ENCODE peak calls at places on chromosomes 4 and X, in six cellular contexts. One of them, this sample, is unnamed.
A peak's percentile ranks its signal among the peaks of the same experiment; 100 is the strongest.

GRCh38 chr4:41539711-41540110 is 1.8 kb downstream of the LIMCH1 start:
- DNase-seq in stomach: no peak
- DNase-seq in left ventricle myocardium inferior: no peak
- DNase-seq in K562: no peak
- DNase-seq in A549: no peak
- DNase-seq in Panc1: no peak
- DNase-seq in this sample: no peak

GRCh38 chr4:144565558-144566195 is 80.3 kb upstream of the HHIP start:
- DNase-seq in stomach: no peak
- DNase-seq in left ventricle myocardium inferior: no peak
- DNase-seq in K562: no peak
- DNase-seq in A549: no peak
- DNase-seq in Panc1: no peak
- DNase-seq in this sample: no peak

GRCh38 chrX:148632444-148632843 is 132.0 kb downstream of the AFF2 start:
- DNase-seq in stomach: no peak
- DNase-seq in left ventricle myocardium inferior: no peak
- DNase-seq in K562: no peak
- DNase-seq in A549: no peak
- DNase-seq in Panc1: no peak
- DNase-seq in this sample: no peak

GRCh38 chr4:100569196-100569595 is 51.4 kb upstream of the EMCN start:
- DNase-seq in stomach: no peak
- DNase-seq in left ventricle myocardium inferior: no peak
- DNase-seq in K562: no peak
- DNase-seq in A549: no peak
- DNase-seq in Panc1: no peak
- DNase-seq in this sample: no peak

GRCh38 chr4:121951570-121952110 is at the start of gene TRPC3:
- DNase-seq in stomach: peak; percentile 27
- DNase-seq in left ventricle myocardium inferior: peak; percentile 23
- DNase-seq in K562: peak; percentile 43
- DNase-seq in A549: no peak
- DNase-seq in Panc1: no peak
- DNase-seq in this sample: peak; percentile 41

GRCh38 chrX:119622356-119623232 is 16.4 kb upstream of the NKRF start:
- DNase-seq in stomach: peak; percentile 50
- DNase-seq in left ventricle myocardium inferior: peak; percentile 37
- DNase-seq in K562: no peak
- DNase-seq in A549: no peak
- DNase-seq in Panc1: no peak
- DNase-seq in this sample: no peak

GRCh38 chr4:187598246-187598645 is 397.3 kb upstream of the ZFP42 start:
- DNase-seq in stomach: no peak
- DNase-seq in left ventricle myocardium inferior: no peak
- DNase-seq in K562: no peak
- DNase-seq in A549: no peak
- DNase-seq in Panc1: no peak
- DNase-seq in this sample: no peak

GRCh38 chrX:11100281-11101035 is 10.7 kb upstream of the HCCS start:
- DNase-seq in stomach: peak; percentile 34
- DNase-seq in left ventricle myocardium inferior: no peak
- DNase-seq in K562: no peak
- DNase-seq in A549: peak; percentile 36
- DNase-seq in Panc1: no peak
- DNase-seq in this sample: peak; percentile 23

GRCh38 chr4:189129044-189129443 is 811.6 kb upstream of the FRG1 start:
- DNase-seq in stomach: no peak
- DNase-seq in left ventricle myocardium inferior: no peak
- DNase-seq in K562: no peak
- DNase-seq in A549: no peak
- DNase-seq in Panc1: no peak
- DNase-seq in this sample: no peak

GRCh38 chr4:48047421-48047844 is 30.9 kb downstream of the NIPAL1 start:
- DNase-seq in stomach: peak; percentile 34
- DNase-seq in left ventricle myocardium inferior: no peak
- DNase-seq in K562: no peak
- DNase-seq in A549: no peak
- DNase-seq in Panc1: no peak
- DNase-seq in this sample: no peak

GRCh38 chrX:2894885-2895292 is 34.2 kb downstream of the ARSD start:
- DNase-seq in stomach: peak; percentile 85
- DNase-seq in left ventricle myocardium inferior: no peak
- DNase-seq in K562: no peak
- DNase-seq in A549: no peak
- DNase-seq in Panc1: no peak
- DNase-seq in this sample: peak; percentile 74

GRCh38 chrX:2901367-2902036 is 27.6 kb downstream of the ARSD start:
- DNase-seq in stomach: no peak
- DNase-seq in left ventricle myocardium inferior: no peak
- DNase-seq in K562: no peak
- DNase-seq in A549: no peak
- DNase-seq in Panc1: no peak
- DNase-seq in this sample: no peak

GRCh38 chrX:2892816-2893215 is 36.3 kb downstream of the ARSD start:
- DNase-seq in stomach: no peak
- DNase-seq in left ventricle myocardium inferior: no peak
- DNase-seq in K562: no peak
- DNase-seq in A549: no peak
- DNase-seq in Panc1: no peak
- DNase-seq in this sample: no peak

GRCh38 chrX:2898861-2899512 is 30.2 kb downstream of the ARSD start:
- DNase-seq in stomach: peak; percentile 68
- DNase-seq in left ventricle myocardium inferior: no peak
- DNase-seq in K562: no peak
- DNase-seq in A549: no peak
- DNase-seq in Panc1: no peak
- DNase-seq in this sample: no peak

GRCh38 chrX:2897311-2897689 is 31.8 kb downstream of the ARSD start:
- DNase-seq in stomach: peak; percentile 52
- DNase-seq in left ventricle myocardium inferior: no peak
- DNase-seq in K562: no peak
- DNase-seq in A549: no peak
- DNase-seq in Panc1: no peak
- DNase-seq in this sample: no peak
- H3K4me1 ChIP-seq in stomach: peaks cover 51% of the 10 kb centered on the region
- H3K4me1 ChIP-seq in left ventricle myocardium inferior: no peaks in the 10 kb centered on the region
- H3K4me1 ChIP-seq in K562: peaks cover 21% of the 10 kb centered on the region
- H3K4me1 ChIP-seq in A549: peaks cover 40% of the 10 kb centered on the region
- H3K4me1 ChIP-seq in Panc1: no peaks in the 10 kb centered on the region
- H3K4me1 ChIP-seq in this sample: no peaks in the 10 kb centered on the region

GRCh38 chr4:54146139-54146538 is 46.2 kb downstream of the GSX2 start:
- DNase-seq in stomach: no peak
- DNase-seq in left ventricle myocardium inferior: no peak
- DNase-seq in K562: no peak
- DNase-seq in A549: no peak
- DNase-seq in Panc1: no peak
- DNase-seq in this sample: no peak
- TF ChIP-seq CTCF in stomach: no peak
- TF ChIP-seq CTCF in left ventricle myocardium inferior: no peak
- TF ChIP-seq CTCF in K562: no peak
- TF ChIP-seq CTCF in A549: no peak
- TF ChIP-seq CTCF in Panc1: no peak
- TF ChIP-seq CTCF in this sample: no peak

GRCh38 chr4:39756159-39756558 is 58.2 kb downstream of the UBE2K start:
- DNase-seq in stomach: no peak
- DNase-seq in left ventricle myocardium inferior: no peak
- DNase-seq in K562: no peak
- DNase-seq in A549: no peak
- DNase-seq in Panc1: no peak
- DNase-seq in this sample: no peak
- H3K4me3 ChIP-seq in stomach: no peak overlapping the region
- H3K4me3 ChIP-seq in left ventricle myocardium inferior: no peak overlapping the region
- H3K4me3 ChIP-seq in K562: no peak overlapping the region
- H3K4me3 ChIP-seq in A549: no peak overlapping the region
- H3K4me3 ChIP-seq in Panc1: no peak overlapping the region
- H3K4me3 ChIP-seq in this sample: no peak overlapping the region

GRCh38 chrX:41095174-41095573 is 9.9 kb downstream of the USP9X start:
- DNase-seq in stomach: no peak
- DNase-seq in left ventricle myocardium inferior: no peak
- DNase-seq in K562: no peak
- DNase-seq in A549: no peak
- DNase-seq in Panc1: no peak
- DNase-seq in this sample: no peak
- H3K4me1 ChIP-seq in stomach: peaks cover 35% of the 10 kb centered on the region
- H3K4me1 ChIP-seq in left ventricle myocardium inferior: peaks cover 78% of the 10 kb centered on the region
- H3K4me1 ChIP-seq in K562: peaks cover 14% of the 10 kb centered on the region
- H3K4me1 ChIP-seq in A549: peaks cover 61% of the 10 kb centered on the region
- H3K4me1 ChIP-seq in Panc1: peaks cover 13% of the 10 kb centered on the region
- H3K4me1 ChIP-seq in this sample: peaks cover 4% of the 10 kb centered on the region

GRCh38 chrX:113929004-113929403 is 654.9 kb upstream of the HTR2C start:
- DNase-seq in stomach: peak; percentile 35
- DNase-seq in left ventricle myocardium inferior: no peak
- DNase-seq in K562: peak; percentile 7
- DNase-seq in A549: peak; percentile 3
- DNase-seq in Panc1: peak; percentile 22
- DNase-seq in this sample: peak; percentile 61
- TF ChIP-seq CTCF in stomach: no peak
- TF ChIP-seq CTCF in left ventricle myocardium inferior: peak; percentile 9
- TF ChIP-seq CTCF in K562: peak; percentile 60
- TF ChIP-seq CTCF in A549: peak; percentile 48
- TF ChIP-seq CTCF in Panc1: peak; percentile 69
- TF ChIP-seq CTCF in this sample: peak; percentile 82

DNA sequence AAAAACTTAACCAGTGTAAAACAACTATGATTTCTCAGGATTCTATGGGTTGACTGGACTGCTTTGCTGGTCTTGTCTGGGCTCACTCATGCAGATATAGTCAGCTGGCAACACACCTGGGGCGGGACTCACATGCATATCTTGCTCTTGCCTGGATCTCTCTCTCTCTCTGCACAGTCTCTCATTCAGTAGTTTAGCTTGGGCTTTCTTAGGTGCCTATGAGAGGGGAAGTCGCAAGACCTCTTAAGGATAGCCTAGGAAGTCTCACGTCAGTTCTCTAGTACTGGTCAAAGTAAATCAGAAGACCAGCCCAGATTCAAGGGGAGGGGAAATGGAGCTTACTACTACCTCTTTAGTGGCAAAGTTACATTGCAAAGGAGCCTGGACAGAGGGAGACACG is 2.0 kb downstream of the COPS4 start:
- DNase-seq in stomach: no peak
- DNase-seq in left ventricle myocardium inferior: no peak
- DNase-seq in K562: no peak
- DNase-seq in A549: no peak
- DNase-seq in Panc1: no peak
- DNase-seq in this sample: no peak
- H3K4me3 ChIP-seq in stomach: no peak overlapping the region
- H3K4me3 ChIP-seq in left ventricle myocardium inferior: no peak overlapping the region
- H3K4me3 ChIP-seq in K562: peak overlapping the region; percentile 56
- H3K4me3 ChIP-seq in A549: no peak overlapping the region
- H3K4me3 ChIP-seq in Panc1: peak overlapping the region; percentile 86
- H3K4me3 ChIP-seq in this sample: no peak overlapping the region

GRCh38 chr4:2267320-2267811 is 5.5 kb upstream of the MXD4 start:
- DNase-seq in stomach: no peak
- DNase-seq in left ventricle myocardium inferior: no peak
- DNase-seq in K562: peak; percentile 79
- DNase-seq in A549: no peak
- DNase-seq in Panc1: no peak
- DNase-seq in this sample: no peak

GRCh38 chr4:2266821-2267220 is 4.9 kb upstream of the MXD4 start:
- DNase-seq in stomach: no peak
- DNase-seq in left ventricle myocardium inferior: no peak
- DNase-seq in K562: no peak
- DNase-seq in A549: no peak
- DNase-seq in Panc1: no peak
- DNase-seq in this sample: no peak

GRCh38 chr4:2264481-2265041 is 2.7 kb upstream of the MXD4 start:
- DNase-seq in stomach: no peak
- DNase-seq in left ventricle myocardium inferior: no peak
- DNase-seq in K562: no peak
- DNase-seq in A549: no peak
- DNase-seq in Panc1: no peak
- DNase-seq in this sample: peak; percentile 4

GRCh38 chr4:2265113-2266110 is 3.5 kb upstream of the MXD4 start:
- DNase-seq in stomach: no peak
- DNase-seq in left ventricle myocardium inferior: no peak
- DNase-seq in K562: no peak
- DNase-seq in A549: no peak
- DNase-seq in Panc1: no peak
- DNase-seq in this sample: no peak

GRCh38 chr4:2266181-2266580 is 4.3 kb upstream of the MXD4 start:
- DNase-seq in stomach: peak; percentile 51
- DNase-seq in left ventricle myocardium inferior: peak; percentile 85
- DNase-seq in K562: no peak
- DNase-seq in A549: no peak
- DNase-seq in Panc1: no peak
- DNase-seq in this sample: no peak
- H3K4me1 ChIP-seq in stomach: peaks cover 31% of the 10 kb centered on the region
- H3K4me1 ChIP-seq in left ventricle myocardium inferior: peaks cover 69% of the 10 kb centered on the region
- H3K4me1 ChIP-seq in K562: peaks cover 15% of the 10 kb centered on the region
- H3K4me1 ChIP-seq in A549: no peaks in the 10 kb centered on the region
- H3K4me1 ChIP-seq in Panc1: peaks cover 5% of the 10 kb centered on the region
- H3K4me1 ChIP-seq in this sample: peaks cover 8% of the 10 kb centered on the region

DNA sequence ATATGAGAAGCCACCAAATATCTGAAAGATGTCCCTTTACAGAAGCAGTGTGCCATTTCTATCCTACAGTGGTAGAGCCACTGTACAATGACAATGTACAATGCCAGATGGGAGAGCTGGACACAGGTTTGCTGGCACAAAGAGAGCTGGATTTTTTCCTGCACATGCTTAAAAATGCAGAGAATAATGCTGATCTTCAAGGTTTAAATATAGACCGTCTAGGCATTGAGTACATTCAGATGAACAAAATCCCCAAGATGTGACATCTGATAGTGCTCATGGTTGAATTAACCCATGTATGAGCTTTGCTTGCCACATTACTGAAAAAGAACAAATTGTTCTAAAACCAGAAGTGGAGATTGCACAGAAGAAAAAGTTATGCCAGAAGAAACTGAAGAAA is 11.7 kb downstream of the ADGRL3 start:
- DNase-seq in stomach: no peak
- DNase-seq in left ventricle myocardium inferior: no peak
- DNase-seq in K562: no peak
- DNase-seq in A549: no peak
- DNase-seq in Panc1: no peak
- DNase-seq in this sample: no peak
- TF ChIP-seq CTCF in stomach: no peak
- TF ChIP-seq CTCF in left ventricle myocardium inferior: no peak
- TF ChIP-seq CTCF in K562: no peak
- TF ChIP-seq CTCF in A549: no peak
- TF ChIP-seq CTCF in Panc1: no peak
- TF ChIP-seq CTCF in this sample: no peak

GRCh38 chr4:304987-305680 is at the start of gene ZNF732:
- DNase-seq in stomach: no peak
- DNase-seq in left ventricle myocardium inferior: peak; percentile 31
- DNase-seq in K562: no peak
- DNase-seq in A549: no peak
- DNase-seq in Panc1: no peak
- DNase-seq in this sample: peak; percentile 66
- H3K4me3 ChIP-seq in stomach: peak within 1 kb of the TSS; percentile 45
- H3K4me3 ChIP-seq in left ventricle myocardium inferior: peak within 1 kb of the TSS; percentile 69
- H3K4me3 ChIP-seq in K562: no peak within 1 kb of the TSS
- H3K4me3 ChIP-seq in A549: no peak within 1 kb of the TSS
- H3K4me3 ChIP-seq in Panc1: peak within 1 kb of the TSS; percentile 11
- H3K4me3 ChIP-seq in this sample: peak within 1 kb of the TSS; percentile 45